ENCODE peak calls at places on chromosomes 11 and 22, in four cellular contexts. I is activated naive CD4-positive, alpha-beta T cell treated with anti-CD3 and anti-CD28 coated beads, Interleukin-2, amount 50 U/mL, for 72 hours; W is AG04450; Y is stimulated activated CD4-positive, alpha-beta T cell treated with anti-CD3 and anti-CD28 coated beads, Interleukin-2, amount 100 ng/mL, for 48 hours. N is an unnamed sample.

GRCh38 chr22:39490135-39490798 is 11.8 kb upstream of the MIEF1 start:
- DNase-seq in I (peak), W (no peak), Y (peak), N (peak)

GRCh38 chr11:60864856-60865513 is 2.4 kb upstream of the ZP1 start:
- DNase-seq in I (no peak), W (no peak), Y (no peak), N (no peak)

GRCh38 chr11:15074206-15075161 is 1.1 kb downstream of the CALCB start:
- DNase-seq in I (peak), W (peak), Y (peak), N (peak)

GRCh38 chr11:2132874-2133480 is 6.2 kb downstream of the IGF2 start:
- DNase-seq in I (no peak), W (no peak), Y (no peak), N (no peak)

GRCh38 chr11:64864473-64865285 is 13.7 kb downstream of the EHD1 start:
- DNase-seq in I (peak), W (peak), Y (peak), N (peak)

GRCh38 chr11:17012179-17012578 is 2.0 kb downstream of the PLEKHA7 start:
- DNase-seq in I (no peak), W (no peak), Y (no peak), N (peak)

GRCh38 chr11:69939551-69940245 is 120.5 kb upstream of the FGF3 start:
- DNase-seq in I (no peak), W (no peak), Y (no peak), N (peak)

GRCh38 chr11:119693253-119693815 is 35.7 kb downstream of the NECTIN1 start:
- DNase-seq in I (no peak), W (no peak), Y (no peak), N (no peak)

GRCh38 chr22:46024136-46024840 is 47.3 kb upstream of the WNT7B start:
- DNase-seq in I (peak), W (no peak), Y (no peak), N (no peak)

GRCh38 chr11:133928628-133929059 is 28.1 kb downstream of the IGSF9B start:
- DNase-seq in I (peak), W (no peak), Y (peak), N (peak)

GRCh38 chr22:40635940-40636379 is 559 bp downstream of the MRTFA start:
- DNase-seq in I (no peak), W (no peak), Y (no peak), N (no peak)

GRCh38 chr11:58770627-58771457 is 39.1 kb upstream of the GLYAT start:
- DNase-seq in I (no peak), W (no peak), Y (peak), N (no peak)

GRCh38 chr11:32829157-32829679 is 509 bp upstream of the PRRG4 start:
- DNase-seq in I (no peak), W (no peak), Y (no peak), N (no peak)

GRCh38 chr22:19377565-19378361 is 53.8 kb downstream of the HIRA start:
- DNase-seq in I (no peak), W (no peak), Y (no peak), N (no peak)

GRCh38 chr11:4643084-4643483 is 698 bp upstream of the OR51E1 start:
- DNase-seq in I (no peak), W (no peak), Y (no peak), N (no peak)

GRCh38 chr11:71164186-71164585 is 88.2 kb downstream of the SHANK2 start:
- DNase-seq in I (peak), W (no peak), Y (no peak), N (no peak)

GRCh38 chr11:128660957-128661356 is 32.9 kb upstream of the FLI1 start:
- DNase-seq in I (no peak), W (no peak), Y (no peak), N (no peak)

GRCh38 chr22:17734197-17734596 is 40.1 kb downstream of the BID start:
- DNase-seq in I (no peak), W (no peak), Y (peak), N (no peak)

GRCh38 chr11:115334932-115335788 is 169.1 kb downstream of the CADM1 start:
- DNase-seq in I (no peak), W (no peak), Y (no peak), N (no peak)

GRCh38 chr22:43136255-43136654 is 6.9 kb downstream of the MCAT start:
- DNase-seq in I (no peak), W (no peak), Y (peak), N (peak)

GRCh38 chr11:134792044-134792443 is 380.0 kb upstream of the B3GAT1 start:
- DNase-seq in I (no peak), W (no peak), Y (no peak), N (peak)

GRCh38 chr11:11876458-11876857 is 34.7 kb downstream of the USP47 start:
- DNase-seq in I (no peak), W (no peak), Y (no peak), N (peak)

GRCh38 chr11:58394195-58394594 is 12.5 kb downstream of the OR5B3 start:
- DNase-seq in I (no peak), W (peak), Y (no peak), N (no peak)

N was measured in ELF-1.